ENCODE peak calls at places on chromosomes 2 and 18, in nine cellular contexts. F, K, P, H, O, J, U, T and V are unnamed samples.

GRCh38 chr2:161245671-161246070 is 62.6 kb upstream of the PSMD14 start:
- DNase-seq in F (no peak), K (no peak), P (no peak), H (no peak), O (no peak), J (no peak), U (no peak), T (no peak), V (no peak)

GRCh38 chr18:36757081-36757480 is 71.7 kb downstream of the TPGS2 start:
- DNase-seq in F (peak), K (no peak), P (peak), H (no peak), O (no peak), J (peak), U (peak), T (peak), V (peak)

GRCh38 chr2:216620806-216621205 is 12.4 kb upstream of the IGFBP2 start:
- DNase-seq in F (peak), K (no peak), P (no peak), H (no peak), O (no peak), J (no peak), U (no peak), T (peak), V (peak)

GRCh38 chr2:85678384-85678783 is 10.4 kb upstream of the SFTPB start:
- DNase-seq in F (no peak), K (no peak), P (no peak), H (no peak), O (no peak), J (no peak), U (no peak), T (no peak), V (no peak)

GRCh38 chr2:70946832-70947442 is 11.2 kb downstream of the ATP6V1B1 start:
- DNase-seq in F (peak), K (peak), P (peak), H (no peak), O (peak), J (peak), U (peak), T (peak), V (peak)

GRCh38 chr2:53505814-53506213 is 261.8 kb upstream of the CHAC2 start:
- DNase-seq in F (no peak), K (no peak), P (no peak), H (no peak), O (no peak), J (no peak), U (no peak), T (peak), V (no peak)

GRCh38 chr2:150081775-150082517 is 405.5 kb downstream of the RND3 start:
- DNase-seq in F (peak), K (no peak), P (no peak), H (no peak), O (no peak), J (no peak), U (no peak), T (no peak), V (peak)

GRCh38 chr18:22207022-22207758 is 37.8 kb downstream of the GATA6 start:
- DNase-seq in F (no peak), K (no peak), P (no peak), H (no peak), O (no peak), J (no peak), U (no peak), T (peak), V (peak)

GRCh38 chr2:233156001-233156400 is 95.5 kb upstream of the ATG16L1 start:
- DNase-seq in F (no peak), K (no peak), P (no peak), H (no peak), O (no peak), J (no peak), U (no peak), T (no peak), V (no peak)

GRCh38 chr2:240502430-240503121 is 55.2 kb downstream of the ANKMY1 start:
- DNase-seq in F (no peak), K (peak), P (no peak), H (no peak), O (no peak), J (no peak), U (no peak), T (no peak), V (no peak)

GRCh38 chr2:3754795-3755194 is 51.4 kb downstream of the DCDC2C start:
- DNase-seq in F (no peak), K (no peak), P (no peak), H (no peak), O (no peak), J (no peak), U (no peak), T (no peak), V (no peak)

DNA sequence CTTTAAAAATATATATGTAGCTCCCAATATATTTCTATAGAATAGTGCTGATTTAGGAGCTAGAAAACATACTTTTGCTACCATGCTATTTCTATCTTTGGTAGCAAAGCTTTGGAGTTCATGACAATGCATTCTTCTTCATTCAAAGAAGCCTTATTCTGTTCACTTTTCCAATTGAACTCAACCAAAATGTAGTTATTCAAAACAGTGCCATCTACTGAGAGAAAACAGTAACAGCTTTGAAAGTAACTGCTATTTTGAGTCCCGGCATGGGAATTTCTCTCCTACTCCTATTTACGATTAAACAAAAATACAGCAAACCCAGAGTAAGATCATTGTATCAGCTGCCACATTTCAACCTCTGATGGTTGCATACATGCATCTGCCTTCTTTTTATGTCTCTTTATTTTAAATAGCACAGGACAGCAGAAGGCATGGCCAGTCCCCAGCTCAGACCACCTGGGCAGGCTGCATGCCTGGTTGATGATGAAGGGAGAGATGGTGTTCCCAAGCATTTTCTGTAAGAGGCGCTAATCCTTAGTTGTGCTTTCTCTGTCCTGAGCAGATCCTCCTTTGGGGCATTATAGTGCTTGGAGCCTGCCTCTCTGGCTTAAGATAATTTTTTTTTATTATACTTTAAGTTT is 69.7 kb upstream of the SULT1C3 start:
- DNase-seq in F (peak), K (no peak), P (peak), H (no peak), O (no peak), J (peak), U (no peak), T (peak), V (peak)
- TF ChIP-seq CTCF in F (peak), K (peak), P (peak), H (peak), O (peak), J (peak), U (peak), T (peak), V (peak)

DNA sequence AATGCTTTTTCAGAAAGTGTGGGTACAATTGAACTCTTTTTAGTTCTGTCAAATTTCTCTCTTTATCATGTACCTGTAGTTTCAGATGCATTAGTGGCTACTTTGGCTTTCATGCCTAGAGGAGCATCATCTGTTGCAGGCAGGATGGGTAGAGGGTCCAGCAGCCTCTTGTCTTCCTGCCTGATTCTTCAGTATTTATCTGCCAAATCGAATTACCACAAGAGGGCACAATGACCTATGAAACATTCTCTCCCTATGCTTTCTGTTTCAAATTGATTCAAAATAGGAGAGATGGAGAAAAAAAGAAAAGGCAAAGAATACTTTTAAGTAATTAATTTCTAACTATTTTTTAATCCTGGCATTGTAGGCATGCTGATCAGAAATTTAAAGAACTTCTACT is 477.2 kb downstream of the TRIB2 start:
- DNase-seq in F (peak), K (no peak), P (peak), H (no peak), O (no peak), J (peak), U (peak), T (peak), V (peak)
- TF ChIP-seq CTCF in F (peak), K (no peak), P (peak), H (no peak), O (no peak), J (peak), U (peak), T (peak), V (peak)

GRCh38 chr2:15939854-15940660 is at the start of gene MYCN:
- DNase-seq in F (peak), K (peak), P (peak), H (no peak), O (no peak), J (peak), U (peak), T (no peak), V (peak)
- TF ChIP-seq CTCF in F (no peak), K (peak), P (peak), H (peak), O (peak), J (no peak), U (peak), T (peak), V (no peak)

GRCh38 chr2:127196549-127196948 is 23.6 kb downstream of the CYP27C1 start:
- DNase-seq in F (no peak), K (no peak), P (no peak), H (no peak), O (no peak), J (no peak), U (no peak), T (no peak), V (no peak)

GRCh38 chr2:127199223-127199622 is 20.9 kb downstream of the CYP27C1 start:
- DNase-seq in F (no peak), K (no peak), P (no peak), H (no peak), O (no peak), J (no peak), U (no peak), T (no peak), V (no peak)

GRCh38 chr2:127196998-127197397 is 23.1 kb downstream of the CYP27C1 start:
- DNase-seq in F (no peak), K (no peak), P (peak), H (no peak), O (no peak), J (peak), U (no peak), T (no peak), V (no peak)

GRCh38 chr2:127195140-127196074 is 24.7 kb downstream of the CYP27C1 start:
- DNase-seq in F (no peak), K (no peak), P (no peak), H (no peak), O (no peak), J (no peak), U (no peak), T (no peak), V (no peak)

DNA sequence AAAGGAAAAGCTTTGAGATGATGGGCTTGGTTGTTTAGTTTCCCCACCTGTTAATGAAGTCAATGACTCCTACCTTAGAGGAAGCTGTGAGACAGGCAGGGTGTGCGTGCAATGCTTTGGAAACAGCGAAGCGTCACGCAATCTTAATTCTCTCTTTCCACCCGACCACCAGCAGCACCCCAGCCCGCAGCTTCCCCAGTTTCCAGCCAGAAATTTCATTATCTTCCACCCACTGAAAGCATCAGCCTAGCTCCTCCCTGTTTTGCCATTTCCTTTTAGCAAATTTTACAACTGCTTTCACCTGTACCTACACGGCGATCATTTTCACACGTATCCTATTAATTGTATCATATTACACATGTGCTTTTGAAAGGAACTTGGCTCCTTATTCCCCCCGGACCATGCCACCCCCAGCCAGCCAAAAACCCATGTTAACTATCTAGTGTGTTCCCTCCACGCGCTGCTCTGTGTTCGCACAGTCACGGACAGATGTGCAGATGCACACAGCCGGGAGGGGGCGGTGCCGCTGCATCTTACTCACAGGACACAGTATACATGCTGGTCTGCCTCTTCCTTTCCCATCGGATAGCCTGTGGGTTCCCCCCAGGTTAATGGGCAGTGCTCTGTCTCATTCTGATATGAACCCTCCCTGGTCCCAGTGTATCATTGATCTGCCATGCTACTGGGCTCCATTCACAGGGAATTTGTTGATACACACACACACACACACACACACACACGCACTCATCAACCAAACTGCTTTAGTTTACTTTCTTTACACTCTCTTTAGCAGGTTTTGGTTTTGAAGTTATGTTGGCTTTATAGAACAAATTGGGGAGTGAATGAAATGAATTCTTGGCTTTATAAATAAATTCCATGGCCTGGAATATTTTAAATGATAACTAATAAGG is 22.4 kb downstream of the CYP27C1 start:
- DNase-seq in F (peak), K (peak), P (peak), H (no peak), O (peak), J (peak), U (peak), T (peak), V (peak)
- TF ChIP-seq CTCF in F (peak), K (peak), P (peak), H (peak), O (no peak), J (peak), U (no peak), T (peak), V (peak)

GRCh38 chr2:199490049-199490448 is 32.3 kb upstream of the SATB2 start:
- DNase-seq in F (no peak), K (no peak), P (no peak), H (no peak), O (no peak), J (no peak), U (no peak), T (no peak), V (no peak)

GRCh38 chr2:199480966-199481365 is 23.2 kb upstream of the SATB2 start:
- DNase-seq in F (no peak), K (no peak), P (peak), H (no peak), O (no peak), J (no peak), U (no peak), T (no peak), V (no peak)

GRCh38 chr2:199488772-199489400 is 31.1 kb upstream of the SATB2 start:
- DNase-seq in F (peak), K (peak), P (peak), H (no peak), O (no peak), J (peak), U (peak), T (peak), V (peak)

GRCh38 chr2:199485732-199486335 is 28.1 kb upstream of the SATB2 start:
- DNase-seq in F (peak), K (peak), P (peak), H (no peak), O (no peak), J (peak), U (peak), T (peak), V (peak)

GRCh38 chr2:199484927-199485326 is 27.2 kb upstream of the SATB2 start:
- DNase-seq in F (no peak), K (peak), P (peak), H (no peak), O (no peak), J (no peak), U (no peak), T (no peak), V (no peak)
- TF ChIP-seq CTCF in F (peak), K (peak), P (peak), H (peak), O (no peak), J (peak), U (no peak), T (peak), V (peak)

GRCh38 chr2:111661286-111661940 is 222.6 kb downstream of the ANAPC1 start:
- DNase-seq in F (no peak), K (no peak), P (no peak), H (no peak), O (no peak), J (no peak), U (no peak), T (no peak), V (no peak)
- TF ChIP-seq CTCF in F (no peak), K (no peak), P (no peak), H (no peak), O (no peak), J (no peak), U (no peak), T (no peak), V (no peak)

DNA sequence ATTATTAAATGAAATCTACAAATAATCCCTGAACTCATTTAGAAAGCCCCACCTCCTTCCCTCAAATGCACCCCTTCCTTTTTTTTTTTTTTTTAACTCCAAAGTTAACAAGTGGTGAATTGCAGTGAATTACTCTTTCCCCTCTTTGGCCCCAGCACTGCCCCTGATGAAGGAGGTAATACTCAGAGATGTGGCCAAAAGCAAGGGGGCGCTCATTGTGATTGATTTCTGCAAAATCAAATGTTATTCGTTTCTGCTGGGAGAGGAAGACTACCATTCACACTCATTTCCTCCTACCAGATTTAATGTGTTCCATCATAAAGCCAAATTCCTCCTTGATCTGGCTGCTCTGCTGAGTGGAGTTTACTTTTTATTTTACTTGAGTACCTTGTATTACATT is 259.4 kb downstream of the GPD2 start:
- DNase-seq in F (no peak), K (no peak), P (peak), H (no peak), O (no peak), J (no peak), U (no peak), T (no peak), V (no peak)
- TF ChIP-seq CTCF in F (no peak), K (no peak), P (peak), H (no peak), O (no peak), J (no peak), U (no peak), T (no peak), V (no peak)

GRCh38 chr2:133887676-133888040 is 319.4 kb upstream of the NCKAP5 start:
- DNase-seq in F (no peak), K (no peak), P (no peak), H (no peak), O (no peak), J (no peak), U (no peak), T (no peak), V (no peak)

GRCh38 chr2:133885847-133886246 is 317.6 kb upstream of the NCKAP5 start:
- DNase-seq in F (no peak), K (no peak), P (no peak), H (no peak), O (no peak), J (no peak), U (no peak), T (peak), V (no peak)

GRCh38 chr2:133886735-133887675 is 318.7 kb upstream of the NCKAP5 start:
- DNase-seq in F (peak), K (peak), P (peak), H (peak), O (peak), J (peak), U (peak), T (peak), V (peak)

GRCh38 chr2:133888107-133888506 is 319.8 kb upstream of the NCKAP5 start:
- DNase-seq in F (no peak), K (no peak), P (no peak), H (no peak), O (no peak), J (no peak), U (no peak), T (no peak), V (no peak)

GRCh38 chr2:133884739-133885381 is 316.6 kb upstream of the NCKAP5 start:
- DNase-seq in F (peak), K (no peak), P (peak), H (no peak), O (no peak), J (peak), U (no peak), T (peak), V (peak)
- TF ChIP-seq CTCF in F (no peak), K (no peak), P (peak), H (peak), O (no peak), J (peak), U (peak), T (peak), V (peak)

DNA sequence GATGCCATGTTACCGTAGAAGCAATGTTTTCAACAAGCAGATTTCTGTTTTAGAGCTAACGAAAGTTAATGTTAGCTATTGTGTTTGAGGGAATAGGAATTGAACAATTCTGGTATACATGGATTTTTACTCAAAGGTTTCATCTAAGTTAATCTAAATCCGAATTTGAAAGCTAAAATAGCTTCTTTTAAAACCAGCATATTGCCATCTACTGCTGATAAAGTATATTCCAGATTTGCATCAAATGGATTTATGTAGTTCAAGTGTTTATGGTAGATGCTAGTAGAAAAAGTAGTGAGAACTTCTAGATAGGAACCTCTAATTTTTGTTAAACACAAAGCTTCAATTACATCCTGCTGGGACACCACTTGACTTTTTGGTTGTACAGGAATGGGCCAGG is 1569.5 kb upstream of the NXPH2 start:
- DNase-seq in F (no peak), K (no peak), P (no peak), H (no peak), O (no peak), J (no peak), U (no peak), T (no peak), V (no peak)
- TF ChIP-seq CTCF in F (no peak), K (no peak), P (no peak), H (no peak), O (no peak), J (no peak), U (no peak), T (no peak), V (no peak)